ENCODE peak calls at places on chromosomes 12 and 14, in five cellular contexts. N, Z, K, S and I are unnamed samples.

GRCh38 chr14:72443991-72444431 is 449.9 kb downstream of the DPF3 start:
- DNase-seq in N (no peak), Z (peak; percentile 58), K (peak; percentile 49), S (no peak), I (no peak)

GRCh38 chr12:77865178-77865577 is 34.5 kb downstream of the NAV3 start:
- DNase-seq in N (no peak), Z (no peak), K (no peak), S (no peak), I (no peak)

GRCh38 chr14:52124791-52125661 is 56.2 kb upstream of the NID2 start:
- DNase-seq in N (peak; percentile 68), Z (no peak), K (no peak), S (no peak), I (peak; percentile 93)

GRCh38 chr12:122943196-122943595 is 23.1 kb downstream of the ABCB9 start:
- DNase-seq in N (no peak), Z (no peak), K (no peak), S (no peak), I (peak; percentile 15)

GRCh38 chr12:39620664-39621658 is 1.4 kb upstream of the ABCD2 start:
- DNase-seq in N (no peak), Z (peak; percentile 78), K (peak; percentile 69), S (no peak), I (no peak)

GRCh38 chr12:38921025-38921677 is 15.8 kb upstream of the CPNE8 start:
- DNase-seq in N (peak; percentile 28), Z (peak; percentile 75), K (peak; percentile 2), S (peak; percentile 22), I (peak; percentile 62)

GRCh38 chr14:31080489-31080888 is 54.3 kb upstream of the STRN3 start:
- DNase-seq in N (no peak), Z (no peak), K (no peak), S (no peak), I (no peak)

GRCh38 chr12:6333566-6333965 is 8.3 kb downstream of the TNFRSF1A start:
- DNase-seq in N (peak; percentile 87), Z (no peak), K (no peak), S (no peak), I (peak; percentile 89)

GRCh38 chr12:38523920-38524319 is 207.3 kb downstream of the ALG10B start:
- DNase-seq in N (no peak), Z (no peak), K (no peak), S (no peak), I (no peak)

GRCh38 chr12:76586764-76587395 is 27.3 kb upstream of the OSBPL8 start:
- DNase-seq in N (peak; percentile 67), Z (peak; percentile 53), K (peak; percentile 12), S (no peak), I (peak; percentile 74)

GRCh38 chr12:16349132-16349463 is 1.7 kb downstream of the MGST1 start:
- DNase-seq in N (peak; percentile 95), Z (no peak), K (no peak), S (peak; percentile 66), I (peak; percentile 98)

GRCh38 chr12:50103767-50104321 is at the start of gene GPD1:
- DNase-seq in N (no peak), Z (no peak), K (no peak), S (peak; percentile 73), I (peak; percentile 35)

GRCh38 chr12:32362892-32363291 is 36.5 kb upstream of the FGD4 start:
- DNase-seq in N (no peak), Z (no peak), K (no peak), S (no peak), I (no peak)

GRCh38 chr14:75295061-75295461 is 16.4 kb downstream of the FOS start:
- DNase-seq in N (peak; percentile 78), Z (peak; percentile 15), K (no peak), S (peak; percentile 57), I (peak; percentile 92)

DNA sequence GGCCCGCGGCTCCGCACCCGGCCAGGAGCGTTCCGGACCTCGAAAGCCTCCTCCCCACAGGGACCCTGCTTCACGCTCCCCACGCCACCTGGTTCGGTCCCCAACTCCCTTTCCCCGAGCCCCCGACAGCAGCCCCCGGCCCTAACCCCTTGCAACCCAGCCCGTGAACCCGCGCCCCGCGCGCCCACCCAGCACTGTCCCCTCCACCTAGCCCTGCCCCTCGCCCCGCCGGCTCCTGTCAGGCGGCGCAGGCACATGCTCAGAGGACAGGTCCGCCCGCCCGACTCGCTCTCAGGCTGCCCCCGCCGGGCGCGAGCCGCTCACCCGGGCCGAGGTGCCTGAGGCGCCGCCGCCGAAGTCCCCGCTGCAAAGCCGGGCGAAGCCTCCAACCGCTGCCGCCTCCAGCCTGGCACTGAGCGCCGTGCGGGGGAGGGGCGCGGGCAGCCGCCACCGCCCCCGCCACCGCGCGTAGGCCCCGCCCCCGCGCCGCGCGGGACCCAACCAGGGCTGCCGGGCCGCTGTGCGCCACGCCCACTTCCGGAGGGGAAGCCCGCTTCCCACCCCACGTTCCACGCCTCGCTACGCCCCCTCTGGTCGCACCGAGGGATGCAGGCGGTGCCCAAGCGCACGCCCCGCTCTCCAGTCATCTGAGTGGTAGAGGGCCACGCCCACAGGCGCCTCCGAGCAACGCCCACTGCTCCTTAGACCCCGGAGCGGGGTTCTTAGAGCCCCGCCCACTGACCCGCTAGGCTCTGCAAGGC is at the start of gene CORO1C:
- DNase-seq in N (peak; percentile 95), Z (peak; percentile 97), K (peak; percentile 97), S (peak; percentile 98), I (peak; percentile 98)
- TF ChIP-seq CTCF in N (peak; percentile 81), Z (peak; percentile 83), K (peak; percentile 81), S (peak; percentile 93), I (peak; percentile 87)

GRCh38 chr14:61403411-61403810 is 82.0 kb downstream of the PRKCH start:
- DNase-seq in N (no peak), Z (peak; percentile 63), K (no peak), S (no peak), I (no peak)
- H3K4me3 ChIP-seq in N (no peak overlapping the region), Z (no peak overlapping the region), K (no peak overlapping the region), S (no peak overlapping the region), I (no peak overlapping the region)

GRCh38 chr12:95439578-95440230 is 34.2 kb upstream of the METAP2 start:
- DNase-seq in N (no peak), Z (no peak), K (no peak), S (no peak), I (no peak)
- TF ChIP-seq CTCF in N (no peak), Z (no peak), K (no peak), S (no peak), I (no peak)

GRCh38 chr12:93434305-93434704 is 7.4 kb downstream of the UBE2N start:
- DNase-seq in N (no peak), Z (no peak), K (no peak), S (no peak), I (no peak)
- H3K4me3 ChIP-seq in N (no peak overlapping the region), Z (peak overlapping the region; percentile 46), K (peak overlapping the region; percentile 42), S (peak overlapping the region; percentile 45), I (no peak overlapping the region)

DNA sequence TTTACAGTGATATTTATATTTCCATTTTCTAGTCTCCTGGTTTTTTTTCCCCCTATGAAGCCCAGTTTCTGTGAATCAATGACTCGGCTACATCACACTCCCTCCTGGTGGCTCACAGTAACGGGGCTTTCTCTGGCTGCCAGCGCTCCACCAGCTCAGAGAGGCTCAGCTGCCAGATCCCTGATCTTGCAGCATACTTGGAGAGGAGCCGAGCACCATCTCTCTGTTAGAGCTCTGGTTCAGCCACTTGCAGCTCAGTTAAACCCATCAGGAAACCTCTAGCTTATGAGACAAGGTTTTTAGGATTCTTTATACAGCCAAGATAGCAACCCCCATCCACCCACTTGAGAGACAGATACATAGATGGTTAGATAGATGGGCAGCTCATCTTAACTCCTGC is 74.6 kb downstream of the CIT start:
- DNase-seq in N (no peak), Z (no peak), K (no peak), S (peak; percentile 38), I (peak; percentile 77)
- TF ChIP-seq CTCF in N (no peak), Z (no peak), K (no peak), S (no peak), I (no peak)

GRCh38 chr12:101566318-101566717 is 28.5 kb upstream of the MYBPC1 start:
- DNase-seq in N (no peak), Z (no peak), K (no peak), S (no peak), I (no peak)

GRCh38 chr12:101573743-101574142 is 21.0 kb upstream of the MYBPC1 start:
- DNase-seq in N (no peak), Z (no peak), K (no peak), S (no peak), I (no peak)

GRCh38 chr12:101567918-101568317 is 26.9 kb upstream of the MYBPC1 start:
- DNase-seq in N (no peak), Z (no peak), K (no peak), S (no peak), I (no peak)

GRCh38 chr12:101564912-101565311 is 29.9 kb upstream of the MYBPC1 start:
- DNase-seq in N (no peak), Z (peak; percentile 47), K (no peak), S (no peak), I (peak; percentile 5)

DNA sequence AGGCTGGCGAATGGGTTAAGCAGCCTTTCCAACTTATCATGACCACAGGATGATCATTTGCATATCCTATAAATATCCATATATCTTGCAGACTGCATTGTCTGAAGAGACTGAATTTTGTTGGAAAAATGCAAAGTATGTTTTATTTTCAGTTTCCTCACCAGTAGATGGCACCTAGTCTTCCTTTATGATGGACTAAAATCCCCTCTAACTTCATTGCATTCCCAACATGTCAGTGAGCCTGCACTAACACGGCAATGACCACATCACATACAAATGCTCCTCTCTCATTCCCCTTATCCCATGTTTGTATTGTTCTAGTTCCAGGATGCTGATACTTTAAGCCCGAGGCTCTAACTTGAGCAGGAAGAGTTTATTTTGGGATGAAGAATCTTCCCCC is 24.7 kb upstream of the MYBPC1 start:
- DNase-seq in N (peak; percentile 25), Z (peak; percentile 2), K (no peak), S (no peak), I (peak; percentile 49)
- H3K4me3 ChIP-seq in N (no peak overlapping the region), Z (no peak overlapping the region), K (no peak overlapping the region), S (no peak overlapping the region), I (no peak overlapping the region)

DNA sequence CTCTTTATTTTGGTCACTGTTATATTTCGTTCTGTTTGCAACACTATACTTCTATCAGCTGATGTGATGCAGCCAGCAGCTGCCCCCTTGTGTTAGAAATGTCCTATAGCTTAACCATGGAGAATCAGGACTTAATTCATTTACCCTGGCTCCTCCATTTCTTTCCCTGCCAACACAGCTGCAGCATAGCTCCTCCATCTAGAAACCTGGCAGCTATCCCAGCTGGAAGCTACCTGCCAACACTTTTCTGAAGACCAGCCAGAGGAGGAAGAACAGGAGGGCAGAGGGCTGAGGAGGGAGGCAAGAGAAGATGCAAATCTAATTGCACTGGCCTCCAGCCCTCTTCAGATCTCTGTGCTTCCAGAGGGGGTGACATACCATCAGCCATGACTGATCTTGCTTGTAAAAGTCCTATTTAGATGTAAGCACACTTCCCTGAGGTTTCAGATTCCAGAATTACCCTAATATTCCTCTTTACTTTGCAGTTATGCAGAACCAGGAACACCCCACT is 156.8 kb upstream of the TMEM260 start:
- DNase-seq in N (peak; percentile 73), Z (peak; percentile 26), K (no peak), S (peak; percentile 24), I (peak; percentile 94)
- TF ChIP-seq CTCF in N (peak; percentile 84), Z (peak; percentile 39), K (peak; percentile 50), S (peak; percentile 78), I (peak; percentile 78)